ENCODE peak calls at places on chromosomes 16 and 17, in six cellular contexts. M, K, C, R, W and J are unnamed samples.
A peak's percentile ranks its signal among the peaks of the same experiment; 100 is the strongest.

GRCh38 chr16:19132898-19133297 is 19.1 kb downstream of the ITPRIPL2 start:
- DNase-seq in M (no peak), K (no peak), C (no peak), W (no peak), R (no peak), J (no peak)

GRCh38 chr17:82963104-82963950 is 116.1 kb upstream of the METRNL start:
- DNase-seq in M (peak; percentile 86), R (peak; percentile 82), C (peak; percentile 86), W (peak; percentile 86), K (peak; percentile 31), J (peak; percentile 67)

GRCh38 chr17:48522031-48522593 is 8.7 kb downstream of the HOXB1 start:
- DNase-seq in K (no peak), M (no peak), R (peak; percentile 83), C (no peak), W (no peak), J (no peak)

GRCh38 chr17:43406676-43407645 is 8.2 kb downstream of the ARL4D start:
- DNase-seq in W (no peak), M (no peak), R (no peak), C (no peak), K (no peak), J (peak; percentile 38)

GRCh38 chr16:70664325-70665112 is 18.2 kb downstream of the IL34 start:
- DNase-seq in M (no peak), C (no peak), K (no peak), R (no peak), W (peak; percentile 58), J (no peak)

GRCh38 chr16:14284371-14284770 is 213.3 kb downstream of the MRTFB start:
- DNase-seq in K (no peak), R (no peak), W (no peak), M (peak; percentile 44), C (no peak), J (no peak)

GRCh38 chr17:38705523-38705802 is 390 bp downstream of the MLLT6 start:
- DNase-seq in R (no peak), K (no peak), W (no peak), M (no peak), C (no peak), J (no peak)

GRCh38 chr17:40791808-40792436 is 7.8 kb downstream of the KRT28 start:
- DNase-seq in W (no peak), C (no peak), R (peak; percentile 71), K (no peak), M (peak; percentile 52), J (no peak)

GRCh38 chr16:89958068-89958467 is 9.5 kb downstream of the DEF8 start:
- DNase-seq in K (no peak), C (peak; percentile 57), R (peak; percentile 33), W (peak; percentile 79), M (peak; percentile 58), J (no peak)

GRCh38 chr17:438191-438590 is 85.6 kb upstream of the RPH3AL start:
- DNase-seq in K (no peak), M (no peak), R (no peak), W (no peak), C (no peak), J (no peak)

GRCh38 chr17:57682667-57683066 is 62.4 kb downstream of the CCDC182 start:
- DNase-seq in R (no peak), M (no peak), W (no peak), K (no peak), C (no peak), J (no peak)

GRCh38 chr17:53630638-53631037 is 192.1 kb upstream of the KIF2B start:
- DNase-seq in R (no peak), K (no peak), C (no peak), W (no peak), M (peak; percentile 51), J (no peak)

GRCh38 chr16:4847774-4848587 is 700 bp downstream of the UBN1 start:
- DNase-seq in W (peak; percentile 79), C (peak; percentile 72), R (peak; percentile 68), K (peak; percentile 67), M (peak; percentile 75), J (peak; percentile 63)

GRCh38 chr16:17246974-17247718 is 223.6 kb downstream of the XYLT1 start:
- DNase-seq in C (no peak), R (no peak), K (no peak), W (no peak), M (no peak), J (no peak)

GRCh38 chr17:11238710-11239109 is 2.3 kb upstream of the SHISA6 start:
- DNase-seq in K (no peak), R (no peak), M (no peak), C (no peak), W (no peak), J (no peak)

GRCh38 chr16:5042574-5043171 is 8.9 kb upstream of the NAGPA start:
- DNase-seq in R (peak; percentile 39), M (peak; percentile 49), W (peak; percentile 22), C (peak; percentile 9), K (no peak), J (no peak)

GRCh38 chr16:78689031-78689430 is 589.6 kb downstream of the WWOX start:
- DNase-seq in M (no peak), R (no peak), K (no peak), C (no peak), W (no peak), J (peak; percentile 33)

GRCh38 chr16:3068486-3068885 is 3.0 kb downstream of the IL32 start:
- DNase-seq in M (no peak), R (no peak), W (no peak), C (no peak), K (no peak), J (no peak)

GRCh38 chr16:84851192-84852127 is 31.7 kb downstream of the CRISPLD2 start:
- DNase-seq in K (no peak), M (no peak), W (no peak), R (peak; percentile 98), C (no peak), J (no peak)

GRCh38 chr16:64363039-64363438 is 758.8 kb downstream of the CDH11 start:
- DNase-seq in C (no peak), W (no peak), R (no peak), M (no peak), K (no peak), J (no peak)

GRCh38 chr16:85393674-85394510 is 219.2 kb upstream of the GSE1 start:
- DNase-seq in M (peak; percentile 88), K (peak; percentile 35), R (peak; percentile 23), C (peak; percentile 62), W (peak; percentile 83), J (peak; percentile 82)

GRCh38 chr16:31868701-31869167 is 4.9 kb upstream of the ZNF267 start:
- DNase-seq in C (peak; percentile 72), W (peak; percentile 80), R (peak; percentile 75), K (peak; percentile 62), M (peak; percentile 80), J (peak; percentile 87)

DNA sequence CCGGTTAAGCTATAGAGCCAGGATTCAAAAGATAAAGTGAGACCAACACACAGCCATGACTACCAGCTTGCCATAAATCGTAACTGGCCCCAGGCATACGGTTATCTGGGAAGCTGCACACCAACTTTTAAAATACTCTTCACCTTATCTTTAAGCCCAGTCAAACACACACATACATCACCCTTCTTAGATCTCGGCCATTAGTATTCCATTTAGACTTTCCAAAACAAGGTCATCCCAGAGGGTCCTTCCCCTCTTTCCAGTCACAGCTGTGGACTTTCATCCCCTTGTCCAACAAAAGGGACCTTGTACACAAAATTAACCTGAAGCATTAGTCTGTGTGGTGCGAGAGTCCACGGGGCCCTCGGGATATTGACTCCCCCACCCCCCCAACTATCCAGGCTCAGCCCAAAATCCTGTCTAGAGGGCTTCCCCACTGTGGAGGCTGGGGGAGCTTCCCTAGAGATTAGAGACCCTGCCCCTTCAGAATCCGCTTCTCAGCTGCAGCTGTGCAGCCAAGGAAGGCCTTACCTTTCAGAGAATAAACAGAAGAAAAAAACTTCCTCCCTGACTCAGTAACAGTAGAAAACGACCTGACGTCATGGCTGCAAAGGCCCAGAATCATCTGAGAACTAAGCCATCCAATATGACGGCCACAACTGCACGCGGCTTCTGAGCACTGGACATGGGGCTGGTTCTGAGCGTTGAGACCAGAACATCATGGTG is 9.9 kb downstream of the ZFHX3 start:
- DNase-seq in C (no peak), R (no peak), K (no peak), W (no peak), M (peak; percentile 45), J (no peak)
- H3K27ac ChIP-seq in C (no peak overlapping the region), R (no peak overlapping the region), K (no peak overlapping the region), W (peak overlapping the region; percentile 30), M (no peak overlapping the region), J (no peak overlapping the region)

DNA sequence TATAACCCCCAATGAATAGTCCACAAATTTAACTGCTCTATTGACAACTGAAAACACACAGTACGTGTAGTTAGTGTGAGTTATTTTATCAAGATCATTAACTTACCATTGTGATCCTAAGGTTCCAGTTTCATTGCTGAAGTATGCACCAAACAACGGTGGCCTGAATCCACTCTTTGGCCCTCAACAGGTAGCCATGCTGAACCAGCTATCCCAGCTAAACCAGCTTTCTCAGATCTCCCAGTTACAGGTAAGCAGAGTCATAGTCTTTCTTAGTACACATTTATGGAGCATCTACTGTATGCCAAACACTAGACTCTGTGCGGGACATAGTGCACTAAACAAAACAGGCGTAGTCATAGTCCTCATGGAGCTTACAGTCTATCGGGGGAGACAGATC is 40.3 kb upstream of the SLC5A11 start:
- DNase-seq in R (no peak), W (no peak), M (no peak), C (no peak), K (no peak), J (no peak)
- H3K36me3 ChIP-seq in R (peaks cover 55% of the 10 kb centered on the region), W (peaks cover 99% of the 10 kb centered on the region), M (peaks cover 29% of the 10 kb centered on the region), C (peaks cover 98% of the 10 kb centered on the region), K (peaks cover 81% of the 10 kb centered on the region), J (no peaks in the 10 kb centered on the region)

GRCh38 chr17:67770539-67770938 is 52.8 kb downstream of the NOL11 start:
- DNase-seq in M (no peak), C (no peak), K (no peak), R (no peak), W (no peak), J (no peak)

GRCh38 chr17:67772679-67773078 is 52.6 kb upstream of the BPTF start:
- DNase-seq in C (no peak), M (no peak), K (no peak), W (no peak), R (no peak), J (no peak)
- TF ChIP-seq CTCF in C (no peak), M (no peak), K (no peak), W (no peak), R (no peak), J (no peak)

GRCh38 chr16:25177831-25178688 is 38.7 kb upstream of the AQP8 start:
- DNase-seq in C (no peak), R (no peak), K (peak; percentile 50), M (no peak), W (peak; percentile 64), J (peak; percentile 49)
- H3K27ac ChIP-seq in C (no peak overlapping the region), R (no peak overlapping the region), K (peak overlapping the region; percentile 51), M (no peak overlapping the region), W (no peak overlapping the region), J (no peak overlapping the region)

GRCh38 chr17:4072487-4073157 is 70.2 kb downstream of the ZZEF1 start:
- DNase-seq in K (no peak), W (no peak), C (no peak), M (no peak), R (peak; percentile 73), J (no peak)
- H3K36me3 ChIP-seq in K (peaks cover 37% of the 10 kb centered on the region), W (peaks cover 97% of the 10 kb centered on the region), C (peaks cover 98% of the 10 kb centered on the region), M (no peaks in the 10 kb centered on the region), R (peaks cover 28% of the 10 kb centered on the region), J (no peaks in the 10 kb centered on the region)